ENCODE peak calls at places on chromosomes 2 and 18, in six cellular contexts. One of them, this sample, is unnamed.

GRCh38 chr2:194203898-194204297 is 1453.1 kb upstream of the SLC39A10 start:
- DNase-seq in GF-D8: no peak
- DNase-seq in GM03348: no peak
- DNase-seq in MCF 10A: peak; percentile 58
- DNase-seq in NCI-H1092: no peak
- DNase-seq in endodermal cell: no peak
- DNase-seq in this sample: no peak

GRCh38 chr2:235724964-235725603 is 231.2 kb downstream of the AGAP1 start:
- DNase-seq in GF-D8: no peak
- DNase-seq in GM03348: no peak
- DNase-seq in MCF 10A: no peak
- DNase-seq in NCI-H1092: no peak
- DNase-seq in endodermal cell: no peak
- DNase-seq in this sample: no peak

GRCh38 chr2:109497447-109497846 is 116.3 kb downstream of the SEPTIN10 start:
- DNase-seq in GF-D8: no peak
- DNase-seq in GM03348: peak; percentile 87
- DNase-seq in MCF 10A: no peak
- DNase-seq in NCI-H1092: no peak
- DNase-seq in endodermal cell: no peak
- DNase-seq in this sample: peak; percentile 89

GRCh38 chr18:59155140-59155539 is 15.5 kb downstream of the SEC11C start:
- DNase-seq in GF-D8: no peak
- DNase-seq in GM03348: peak; percentile 26
- DNase-seq in MCF 10A: no peak
- DNase-seq in NCI-H1092: no peak
- DNase-seq in endodermal cell: no peak
- DNase-seq in this sample: peak; percentile 54

GRCh38 chr2:206477296-206477695 is 34.0 kb downstream of the ADAM23 start:
- DNase-seq in GF-D8: no peak
- DNase-seq in GM03348: no peak
- DNase-seq in MCF 10A: no peak
- DNase-seq in NCI-H1092: no peak
- DNase-seq in endodermal cell: no peak
- DNase-seq in this sample: no peak

GRCh38 chr18:4035521-4035920 is 419.6 kb downstream of the DLGAP1 start:
- DNase-seq in GF-D8: no peak
- DNase-seq in GM03348: no peak
- DNase-seq in MCF 10A: no peak
- DNase-seq in NCI-H1092: no peak
- DNase-seq in endodermal cell: no peak
- DNase-seq in this sample: no peak

GRCh38 chr2:107597507-107597906 is 229.2 kb upstream of the RGPD4 start:
- DNase-seq in GF-D8: no peak
- DNase-seq in GM03348: no peak
- DNase-seq in MCF 10A: no peak
- DNase-seq in NCI-H1092: no peak
- DNase-seq in endodermal cell: no peak
- DNase-seq in this sample: no peak

GRCh38 chr2:208671312-208671711 is 264.7 kb downstream of the PTH2R start:
- DNase-seq in GF-D8: no peak
- DNase-seq in GM03348: no peak
- DNase-seq in MCF 10A: no peak
- DNase-seq in NCI-H1092: no peak
- DNase-seq in endodermal cell: no peak
- DNase-seq in this sample: no peak

GRCh38 chr2:120878970-120879369 is 143.3 kb downstream of the GLI2 start:
- DNase-seq in GF-D8: no peak
- DNase-seq in GM03348: no peak
- DNase-seq in MCF 10A: no peak
- DNase-seq in NCI-H1092: no peak
- DNase-seq in endodermal cell: no peak
- DNase-seq in this sample: no peak

GRCh38 chr2:178157574-178157973 is 36.7 kb upstream of the OSBPL6 start:
- DNase-seq in GF-D8: no peak
- DNase-seq in GM03348: no peak
- DNase-seq in MCF 10A: no peak
- DNase-seq in NCI-H1092: no peak
- DNase-seq in endodermal cell: no peak
- DNase-seq in this sample: no peak

GRCh38 chr2:237042101-237042500 is 43.6 kb upstream of the COPS8 start:
- DNase-seq in GF-D8: no peak
- DNase-seq in GM03348: no peak
- DNase-seq in MCF 10A: no peak
- DNase-seq in NCI-H1092: no peak
- DNase-seq in endodermal cell: peak; percentile 58
- DNase-seq in this sample: no peak

GRCh38 chr2:109144721-109145120 is 15.7 kb downstream of the SH3RF3 start:
- DNase-seq in GF-D8: no peak
- DNase-seq in GM03348: no peak
- DNase-seq in MCF 10A: no peak
- DNase-seq in NCI-H1092: no peak
- DNase-seq in endodermal cell: no peak
- DNase-seq in this sample: no peak

GRCh38 chr18:21741511-21742322 is 1.1 kb downstream of the MIB1 start:
- DNase-seq in GF-D8: no peak
- DNase-seq in GM03348: peak; percentile 9
- DNase-seq in MCF 10A: peak; percentile 27
- DNase-seq in NCI-H1092: peak; percentile 25
- DNase-seq in endodermal cell: peak; percentile 72
- DNase-seq in this sample: peak; percentile 27

GRCh38 chr18:9737814-9738160 is 29.7 kb downstream of the RAB31 start:
- DNase-seq in GF-D8: no peak
- DNase-seq in GM03348: no peak
- DNase-seq in MCF 10A: no peak
- DNase-seq in NCI-H1092: peak; percentile 82
- DNase-seq in endodermal cell: no peak
- DNase-seq in this sample: no peak

GRCh38 chr2:218218409-218219185 is 1.6 kb downstream of the ARPC2 start:
- DNase-seq in GF-D8: peak; percentile 76
- DNase-seq in GM03348: no peak
- DNase-seq in MCF 10A: peak; percentile 17
- DNase-seq in NCI-H1092: no peak
- DNase-seq in endodermal cell: no peak
- DNase-seq in this sample: no peak

GRCh38 chr2:111042772-111043771 is 77.6 kb upstream of the BCL2L11 start:
- DNase-seq in GF-D8: no peak
- DNase-seq in GM03348: no peak
- DNase-seq in MCF 10A: no peak
- DNase-seq in NCI-H1092: no peak
- DNase-seq in endodermal cell: peak; percentile 28
- DNase-seq in this sample: no peak

GRCh38 chr2:41723531-41723930 is 324.3 kb upstream of the PKDCC start:
- DNase-seq in GF-D8: no peak
- DNase-seq in GM03348: no peak
- DNase-seq in MCF 10A: no peak
- DNase-seq in NCI-H1092: no peak
- DNase-seq in endodermal cell: no peak
- DNase-seq in this sample: no peak

GRCh38 chr2:197620113-197620512 is 55.3 kb downstream of the RFTN2 start:
- DNase-seq in GF-D8: no peak
- DNase-seq in GM03348: no peak
- DNase-seq in MCF 10A: no peak
- DNase-seq in NCI-H1092: no peak
- DNase-seq in endodermal cell: no peak
- DNase-seq in this sample: no peak

This sample was measured in AG08396.